ENCODE peak calls at places on chromosomes 11 and 22, in eight cellular contexts. N, W, Q, M, G, H, T and I are unnamed samples.

GRCh38 chr11:10192036-10192435 is 102.0 kb downstream of the SBF2 start:
- DNase-seq in N (no peak), M (no peak), W (no peak), T (no peak), Q (no peak), H (no peak), G (no peak), I (no peak)

GRCh38 chr11:76169473-76169881 is 36.8 kb downstream of the WNT11 start:
- DNase-seq in W (no peak), G (no peak), M (no peak), H (peak), N (no peak), T (no peak), Q (no peak), I (no peak)

GRCh38 chr11:61494341-61495038 is 14.1 kb upstream of the LRRC10B start:
- DNase-seq in H (no peak), G (no peak), Q (no peak), W (no peak), T (no peak), M (no peak), N (no peak), I (no peak)

GRCh38 chr11:104352036-104352435 is 188.1 kb upstream of the PDGFD start:
- DNase-seq in G (no peak), N (no peak), Q (no peak), W (no peak), M (no peak), T (no peak), H (no peak), I (no peak)

GRCh38 chr11:413120-414081 is 1.4 kb downstream of the SIGIRR start:
- DNase-seq in N (no peak), H (no peak), W (peak), G (no peak), Q (peak), M (no peak), T (no peak), I (no peak)

GRCh38 chr22:20031732-20032406 is 11.0 kb downstream of the TANGO2 start:
- DNase-seq in M (no peak), Q (no peak), W (peak), N (no peak), H (no peak), G (peak), T (no peak), I (no peak)

GRCh38 chr11:12686246-12687060 is 12.2 kb downstream of the TEAD1 start:
- DNase-seq in G (no peak), M (no peak), Q (no peak), N (no peak), H (no peak), W (no peak), T (no peak), I (no peak)

GRCh38 chr22:36613958-36614357 is 85.0 kb upstream of the EIF3D start:
- DNase-seq in T (no peak), N (no peak), G (no peak), M (no peak), Q (no peak), W (no peak), H (no peak), I (no peak)

GRCh38 chr11:50298182-50298988 is 265.7 kb downstream of the OR4C45 start:
- DNase-seq in Q (no peak), H (no peak), W (no peak), G (no peak), N (peak), M (no peak), T (no peak), I (no peak)

GRCh38 chr11:35215945-35216344 is 77.0 kb downstream of the CD44 start:
- DNase-seq in H (no peak), Q (no peak), T (no peak), M (no peak), W (no peak), N (no peak), G (no peak), I (no peak)

GRCh38 chr11:65224939-65225283 is 36.9 kb upstream of the POLA2 start:
- DNase-seq in N (peak), T (peak), H (no peak), M (peak), G (peak), W (peak), Q (peak), I (no peak)

GRCh38 chr11:109037856-109038780 is 373.2 kb downstream of the DDX10 start:
- DNase-seq in T (no peak), H (no peak), G (no peak), N (no peak), W (no peak), M (no peak), Q (no peak), I (no peak)

GRCh38 chr11:45144126-45145082 is 2.0 kb upstream of the PRDM11 start:
- DNase-seq in Q (no peak), T (no peak), W (no peak), G (peak), H (no peak), M (no peak), N (no peak), I (peak)

GRCh38 chr11:120121336-120121735 is 16.6 kb downstream of the TRIM29 start:
- DNase-seq in Q (no peak), H (no peak), M (no peak), G (no peak), N (no peak), W (no peak), T (no peak), I (no peak)

GRCh38 chr11:112627588-112628045 is 333.6 kb upstream of the NCAM1 start:
- DNase-seq in W (no peak), Q (no peak), N (no peak), H (peak), M (no peak), T (no peak), G (no peak), I (no peak)

GRCh38 chr11:67320691-67321090 is 17.4 kb downstream of the SSH3 start:
- DNase-seq in W (no peak), Q (no peak), M (no peak), H (no peak), T (no peak), G (no peak), N (no peak), I (no peak)

GRCh38 chr11:80898910-80899309 is 1458.1 kb upstream of the TENM4 start:
- DNase-seq in W (no peak), M (no peak), N (no peak), Q (no peak), T (no peak), H (no peak), G (no peak), I (no peak)

GRCh38 chr11:63831326-63831725 is 7.6 kb upstream of the MARK2 start:
- DNase-seq in T (no peak), W (no peak), N (no peak), H (no peak), Q (no peak), M (no peak), G (no peak), I (no peak)

GRCh38 chr11:65651589-65652510 is 10.9 kb downstream of the RELA start:
- DNase-seq in M (no peak), H (no peak), N (peak), W (peak), Q (peak), T (no peak), G (peak), I (peak)

GRCh38 chr22:50605349-50606074 is 4.9 kb downstream of the MAPK8IP2 start:
- DNase-seq in M (no peak), G (no peak), T (no peak), H (no peak), N (no peak), W (no peak), Q (no peak), I (peak)

GRCh38 chr11:74754507-74755255 is 6.0 kb downstream of the RNF169 start:
- DNase-seq in T (no peak), W (no peak), M (peak), Q (no peak), G (no peak), H (peak), N (no peak), I (no peak)

GRCh38 chr22:21633481-21633880 is 921 bp downstream of the CCDC116 start:
- DNase-seq in W (no peak), G (no peak), N (no peak), T (no peak), Q (no peak), M (no peak), H (no peak), I (no peak)

GRCh38 chr11:67409261-67409666 is 5.4 kb downstream of the TBC1D10C start:
- DNase-seq in W (peak), H (no peak), M (no peak), T (no peak), Q (no peak), N (no peak), G (peak), I (no peak)

GRCh38 chr11:24295360-24295759 is 201.5 kb upstream of the LUZP2 start:
- DNase-seq in H (no peak), W (no peak), Q (peak), T (no peak), G (no peak), N (no peak), M (no peak), I (no peak)

GRCh38 chr11:57321388-57321995 is 3.3 kb downstream of the TNKS1BP1 start:
- DNase-seq in W (no peak), N (peak), Q (no peak), H (no peak), G (peak), M (peak), T (no peak), I (peak)

GRCh38 chr11:62464655-62465054 is 45.8 kb downstream of the SCGB1A1 start:
- DNase-seq in N (no peak), G (no peak), W (no peak), H (peak), M (no peak), T (no peak), Q (no peak), I (no peak)

GRCh38 chr11:123179571-123179970 is 15.5 kb downstream of the CLMP start:
- DNase-seq in W (peak), T (no peak), N (no peak), M (no peak), H (no peak), G (no peak), Q (no peak), I (no peak)

DNA sequence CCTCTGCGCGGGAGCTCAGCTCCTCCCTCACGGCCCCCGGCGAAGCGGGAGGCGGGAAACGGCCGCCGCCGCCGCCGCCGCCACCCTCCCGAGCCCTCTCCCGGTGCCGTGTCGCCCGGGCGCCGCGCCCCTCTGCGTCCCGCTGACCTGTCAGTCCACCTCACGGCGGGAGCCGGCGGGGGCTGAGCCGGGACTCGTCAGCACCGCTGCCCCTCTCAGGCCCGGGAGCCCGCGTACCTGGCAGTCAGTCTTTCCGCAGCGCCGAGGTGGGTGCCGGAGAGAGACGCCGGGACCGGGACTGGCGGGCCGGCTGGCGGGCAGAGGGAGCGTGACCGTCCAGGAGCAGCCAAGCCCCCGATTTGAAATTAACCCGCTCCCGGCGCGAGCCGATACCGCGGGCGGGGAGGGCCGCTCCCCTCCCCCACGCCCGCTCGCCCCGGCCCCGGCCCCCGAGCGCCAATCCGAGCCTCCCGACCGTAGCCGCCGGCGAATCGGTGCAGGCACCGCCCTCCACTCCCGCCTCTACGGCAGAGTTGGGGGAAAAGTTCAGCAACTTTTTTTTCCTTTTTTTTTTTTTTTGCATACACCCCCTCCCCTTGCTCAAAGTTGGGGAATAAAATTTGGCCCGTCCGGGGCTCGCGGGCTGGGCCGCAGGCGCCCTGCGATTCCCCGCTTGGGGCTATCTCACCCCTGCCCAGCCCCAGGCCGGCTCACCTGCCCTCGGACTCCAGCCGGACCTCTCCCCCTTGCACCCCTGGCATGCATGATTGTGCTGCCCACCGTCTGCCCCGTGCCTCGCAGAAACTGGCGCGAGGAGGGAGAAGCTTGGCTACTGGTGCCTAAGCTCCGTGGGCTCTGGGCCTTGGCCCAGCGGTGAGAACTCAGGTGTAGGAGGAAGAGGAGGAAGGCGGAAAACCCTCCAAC is 777 bp upstream of the E2F8 start:
- DNase-seq in T (no peak), H (no peak), N (no peak), Q (peak), W (peak), M (peak), G (no peak), I (peak)
- TF ChIP-seq EP300 in T (no peak), H (no peak), N (no peak), Q (no peak), W (no peak), M (no peak), G (no peak), I (no peak)

GRCh38 chr11:77372736-77373135 is 71.2 kb upstream of the GDPD4 start:
- DNase-seq in M (no peak), G (no peak), H (no peak), W (no peak), N (no peak), T (no peak), Q (no peak), I (no peak)

GRCh38 chr11:77374108-77374507 is 72.6 kb upstream of the GDPD4 start:
- DNase-seq in Q (no peak), N (no peak), M (no peak), H (no peak), T (no peak), W (no peak), G (no peak), I (no peak)

GRCh38 chr11:77371646-77372045 is 70.2 kb upstream of the GDPD4 start:
- DNase-seq in N (no peak), G (no peak), Q (no peak), M (no peak), H (no peak), W (no peak), T (no peak), I (no peak)

GRCh38 chr11:77374611-77375031 is 73.1 kb upstream of the GDPD4 start:
- DNase-seq in T (no peak), Q (no peak), N (no peak), W (peak), G (no peak), H (no peak), M (no peak), I (no peak)

GRCh38 chr11:77370217-77370616 is 68.7 kb upstream of the GDPD4 start:
- DNase-seq in M (peak), N (no peak), G (no peak), Q (no peak), H (no peak), T (no peak), W (no peak), I (no peak)
- TF ChIP-seq CTCF in M (no peak), N (no peak), G (no peak), Q (no peak), H (no peak), T (no peak), W (no peak), I (no peak)

GRCh38 chr11:83249445-83249844 is 36.7 kb downstream of the CCDC90B start:
- DNase-seq in G (no peak), T (no peak), N (no peak), H (no peak), Q (no peak), M (no peak), W (no peak), I (no peak)

GRCh38 chr11:83252941-83253340 is 33.2 kb downstream of the CCDC90B start:
- DNase-seq in M (no peak), G (no peak), W (no peak), Q (no peak), N (no peak), H (no peak), T (no peak), I (no peak)

GRCh38 chr11:83252266-83252665 is 33.9 kb downstream of the CCDC90B start:
- DNase-seq in T (no peak), W (no peak), H (no peak), N (no peak), Q (no peak), M (no peak), G (no peak), I (no peak)

GRCh38 chr11:83249972-83250593 is 36.1 kb downstream of the CCDC90B start:
- DNase-seq in M (peak), W (no peak), G (no peak), H (no peak), N (no peak), Q (no peak), T (peak), I (no peak)
- TF ChIP-seq EP300 in M (no peak), W (no peak), G (no peak), H (no peak), N (no peak), Q (no peak), T (no peak), I (no peak)

DNA sequence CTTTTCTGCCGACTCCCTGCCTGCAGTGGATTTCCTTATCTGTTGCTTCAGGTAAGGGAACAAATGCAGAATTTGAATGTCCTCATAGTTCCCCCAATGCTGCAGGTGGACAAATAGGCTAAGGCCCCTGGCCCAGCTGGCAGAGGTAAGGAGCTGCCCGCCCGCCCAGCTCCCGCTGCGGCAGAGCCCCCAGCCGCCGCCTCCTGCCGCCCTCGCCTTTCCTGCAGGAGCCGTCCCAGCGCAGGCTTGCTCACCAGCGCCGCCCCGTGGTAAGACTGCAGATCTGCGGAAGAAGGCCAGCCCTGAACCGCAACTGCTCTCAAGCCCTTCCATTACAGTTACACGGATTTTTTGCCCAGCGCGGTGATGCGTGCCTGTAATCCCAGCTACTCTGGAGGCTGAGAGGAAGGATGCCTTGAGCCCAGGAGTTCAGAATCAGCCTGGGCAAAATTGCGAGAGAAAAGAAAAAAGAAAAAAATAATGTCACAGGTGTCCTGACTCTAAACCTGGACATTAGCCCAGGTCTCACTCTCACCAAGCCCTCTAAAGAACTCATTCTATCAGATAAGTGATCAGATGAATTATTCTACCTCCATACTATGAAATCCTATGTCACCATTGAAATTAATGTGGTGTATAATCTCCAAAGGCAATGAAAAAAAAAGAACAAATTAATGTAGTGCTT is 51.2 kb upstream of the EMID1 start:
- DNase-seq in G (peak), H (no peak), M (peak), Q (peak), T (peak), W (peak), N (peak), I (peak)
- TF ChIP-seq CTCF in G (peak), H (peak), M (peak), Q (peak), T (peak), W (peak), N (peak), I (peak)

GRCh38 chr11:118108513-118108912 is 21.8 kb upstream of the SMIM35 start:
- DNase-seq in N (no peak), M (no peak), T (no peak), Q (no peak), G (no peak), H (no peak), W (no peak), I (no peak)

GRCh38 chr11:118113031-118113430 is 26.3 kb upstream of the SMIM35 start:
- DNase-seq in H (no peak), G (no peak), M (no peak), N (no peak), Q (no peak), W (no peak), T (no peak), I (no peak)

GRCh38 chr11:118111744-118112035 is 24.9 kb upstream of the SMIM35 start:
- DNase-seq in N (no peak), W (no peak), T (no peak), G (no peak), H (no peak), M (no peak), Q (no peak), I (no peak)

GRCh38 chr11:118109231-118109630 is 22.5 kb upstream of the SMIM35 start:
- DNase-seq in H (no peak), M (no peak), N (no peak), G (no peak), Q (no peak), T (no peak), W (no peak), I (no peak)

GRCh38 chr11:118111019-118111743 is 24.4 kb upstream of the SMIM35 start:
- DNase-seq in W (peak), Q (no peak), N (no peak), M (no peak), H (no peak), G (no peak), T (no peak), I (no peak)
- TF ChIP-seq EP300 in W (no peak), Q (no peak), N (no peak), M (no peak), H (no peak), G (no peak), T (no peak), I (no peak)

GRCh38 chr11:43931717-43932039 is 10.8 kb upstream of the C11orf96 start:
- DNase-seq in N (no peak), M (no peak), H (no peak), T (no peak), G (no peak), Q (no peak), W (no peak), I (no peak)
- TF ChIP-seq CTCF in N (peak), M (no peak), H (no peak), T (no peak), G (no peak), Q (no peak), W (no peak), I (no peak)